ENCODE peak calls at places on chromosomes 5 and 9, in four cellular contexts. W is retina; E is stimulated activated CD4-positive, alpha-beta T cell treated with anti-CD3 and anti-CD28 coated beads, Interleukin-4, amount 100 ng/mL, for 4 hours; R is GM13977. G is an unnamed sample.

GRCh38 chr5:33612386-33612785 is 171.6 kb downstream of the TARS1 start:
- DNase-seq in E (no peak), R (no peak), W (no peak), G (no peak)

GRCh38 chr5:12934722-12935121 is 1009.8 kb downstream of the DNAH5 start:
- DNase-seq in W (no peak), R (no peak), E (no peak), G (no peak)

GRCh38 chr5:77631166-77631582 is 7.3 kb downstream of the OTP start:
- DNase-seq in E (no peak), R (peak), W (no peak), G (no peak)

GRCh38 chr9:89746385-89747116 is 141.7 kb downstream of the GADD45G start:
- DNase-seq in W (peak), E (no peak), R (no peak), G (peak)

GRCh38 chr9:112332977-112333638 is at the start of gene PTBP3:
- DNase-seq in E (peak), W (peak), R (peak), G (peak)

GRCh38 chr9:133028221-133028620 is 2.6 kb upstream of the GTF3C5 start:
- DNase-seq in W (no peak), R (no peak), E (no peak), G (no peak)

GRCh38 chr9:135971892-135972291 is 10.7 kb upstream of the UBAC1 start:
- DNase-seq in E (peak), W (no peak), R (no peak), G (no peak)

GRCh38 chr9:96491079-96491879 is 41.3 kb downstream of the HABP4 start:
- DNase-seq in E (no peak), W (no peak), R (no peak), G (no peak)

GRCh38 chr5:60417500-60418181 is 282.3 kb downstream of the DEPDC1B start:
- DNase-seq in E (no peak), W (no peak), R (no peak), G (no peak)

GRCh38 chr5:135140805-135141204 is 106.8 kb upstream of the PITX1 start:
- DNase-seq in W (no peak), E (no peak), R (no peak), G (no peak)

GRCh38 chr9:93940951-93941350 is 14.2 kb downstream of the BARX1 start:
- DNase-seq in W (no peak), E (no peak), R (no peak), G (no peak)

GRCh38 chr5:181223729-181224389 is 778 bp downstream of the TRIM41 start:
- DNase-seq in E (no peak), W (peak), R (peak), G (peak)

GRCh38 chr9:128242828-128243485 is 32.9 kb downstream of the GOLGA2 start:
- DNase-seq in W (no peak), E (no peak), R (no peak), G (no peak)

GRCh38 chr5:4518924-4519660 is 621.0 kb upstream of the ADAMTS16 start:
- DNase-seq in R (no peak), E (no peak), W (no peak), G (no peak)

GRCh38 chr5:126339215-126339805 is 83.9 kb upstream of the GRAMD2B start:
- DNase-seq in E (peak), W (no peak), R (peak), G (no peak)

GRCh38 chr9:90903731-90904422 is 102.3 kb downstream of the SYK start:
- DNase-seq in W (no peak), R (no peak), E (no peak), G (no peak)

GRCh38 chr5:91651704-91652103 is 268.6 kb upstream of the ARRDC3 start:
- DNase-seq in R (no peak), W (no peak), E (no peak), G (no peak)

GRCh38 chr5:142475102-142475501 is 150.3 kb upstream of the SPRY4 start:
- DNase-seq in E (no peak), R (no peak), W (no peak), G (no peak)

GRCh38 chr5:100790170-100790665 is 112.9 kb downstream of the ST8SIA4 start:
- DNase-seq in E (no peak), R (no peak), W (peak), G (no peak)

GRCh38 chr9:114694146-114694545 is 12.2 kb upstream of the TEX48 start:
- DNase-seq in W (no peak), R (no peak), E (no peak), G (no peak)

GRCh38 chr9:69331444-69331843 is 6.4 kb downstream of the ENTREP1 start:
- DNase-seq in E (no peak), R (no peak), W (no peak), G (no peak)

GRCh38 chr5:113231653-113232000 is 203.2 kb downstream of the TSSK1B start:
- DNase-seq in W (no peak), E (no peak), R (no peak), G (no peak)

GRCh38 chr5:87120518-87121314 is 147.0 kb upstream of the RASA1 start:
- DNase-seq in W (no peak), E (no peak), R (peak), G (no peak)

GRCh38 chr9:37485389-37486255 is at the start of gene POLR1E:
- DNase-seq in W (peak), R (peak), E (peak), G (peak)

GRCh38 chr9:3478549-3478953 is 47.2 kb downstream of the RFX3 start:
- DNase-seq in R (no peak), E (no peak), W (no peak), G (no peak)

GRCh38 chr5:53825016-53825415 is 264.6 kb downstream of the NDUFS4 start:
- DNase-seq in W (peak), E (no peak), R (no peak), G (no peak)

GRCh38 chr5:177432143-177432904 is 5.8 kb downstream of the GRK6 start:
- DNase-seq in W (no peak), E (no peak), R (no peak), G (no peak)

GRCh38 chr9:121698627-121699270 is 47.3 kb downstream of the DAB2IP start:
- DNase-seq in W (peak), E (no peak), R (peak), G (peak)

GRCh38 chr5:181188700-181189362 is 16.2 kb downstream of the TRIM7 start:
- DNase-seq in W (peak), E (peak), R (no peak), G (peak)

GRCh38 chr5:67248703-67249589 is 52.3 kb upstream of the CD180 start:
- DNase-seq in R (no peak), E (no peak), W (no peak), G (no peak)

GRCh38 chr9:136961279-136962065 is 9.4 kb downstream of the LCN12 start:
- DNase-seq in E (no peak), W (peak), R (no peak), G (no peak)

GRCh38 chr5:352639-353598 is 31.4 kb downstream of the AHRR start:
- DNase-seq in E (no peak), R (no peak), W (peak), G (peak)

GRCh38 chr5:169229342-169229892 is 71.5 kb downstream of the SLIT3 start:
- DNase-seq in W (no peak), E (no peak), R (no peak), G (no peak)

GRCh38 chr5:72836810-72837209 is 20.3 kb downstream of the TNPO1 start:
- DNase-seq in W (no peak), R (no peak), E (no peak), G (no peak)

GRCh38 chr5:44807269-44807668 is 1.5 kb upstream of the MRPS30 start:
- DNase-seq in E (no peak), W (no peak), R (no peak), G (no peak)

GRCh38 chr5:102809033-102809432 is 53.9 kb downstream of the PAM start:
- DNase-seq in E (no peak), R (no peak), W (no peak), G (no peak)

GRCh38 chr5:135391123-135391868 is 7.7 kb downstream of the MACROH2A1 start:
- DNase-seq in W (no peak), R (no peak), E (no peak), G (no peak)

GRCh38 chr5:1667648-1668140 is 131.9 kb downstream of the MRPL36 start:
- DNase-seq in E (no peak), R (peak), W (peak), G (no peak)

GRCh38 chr5:80864706-80865435 is 95.3 kb upstream of the RASGRF2 start:
- DNase-seq in W (no peak), E (no peak), R (peak), G (no peak)

G was measured in Right ventricle myocardium inferior.